ENCODE peak calls at places on chromosomes 16 and 17, in six cellular contexts. One of them, this sample, is unnamed.

GRCh38 chr17:43367588-43368242 is 31.1 kb upstream of the ARL4D start:
- DNase-seq in effector CD4-positive, alpha-beta T cell: no peak
- DNase-seq in GM04504: peak; percentile 74
- DNase-seq in mesendoderm: peak; percentile 96
- DNase-seq in NCI-H2107: peak; percentile 48
- DNase-seq in T-helper 1 cell: no peak
- DNase-seq in this sample: peak; percentile 84

GRCh38 chr17:66673668-66674276 is 161.1 kb upstream of the CACNG5 start:
- DNase-seq in effector CD4-positive, alpha-beta T cell: peak; percentile 30
- DNase-seq in GM04504: peak; percentile 44
- DNase-seq in mesendoderm: peak; percentile 88
- DNase-seq in NCI-H2107: peak; percentile 27
- DNase-seq in T-helper 1 cell: peak; percentile 39
- DNase-seq in this sample: peak; percentile 74

GRCh38 chr16:50038756-50039529 is 13.9 kb downstream of the CNEP1R1 start:
- DNase-seq in effector CD4-positive, alpha-beta T cell: no peak
- DNase-seq in GM04504: no peak
- DNase-seq in mesendoderm: peak; percentile 76
- DNase-seq in NCI-H2107: no peak
- DNase-seq in T-helper 1 cell: no peak
- DNase-seq in this sample: no peak

GRCh38 chr17:66533572-66533971 is 231.2 kb downstream of the PRKCA start:
- DNase-seq in effector CD4-positive, alpha-beta T cell: no peak
- DNase-seq in GM04504: no peak
- DNase-seq in mesendoderm: peak; percentile 84
- DNase-seq in NCI-H2107: no peak
- DNase-seq in T-helper 1 cell: no peak
- DNase-seq in this sample: no peak

GRCh38 chr17:83068641-83069570 is 10.5 kb upstream of the METRNL start:
- DNase-seq in effector CD4-positive, alpha-beta T cell: no peak
- DNase-seq in GM04504: no peak
- DNase-seq in mesendoderm: no peak
- DNase-seq in NCI-H2107: no peak
- DNase-seq in T-helper 1 cell: no peak
- DNase-seq in this sample: no peak

GRCh38 chr17:31092475-31093064 is 2.2 kb upstream of the NF1 start:
- DNase-seq in effector CD4-positive, alpha-beta T cell: no peak
- DNase-seq in GM04504: no peak
- DNase-seq in mesendoderm: peak; percentile 28
- DNase-seq in NCI-H2107: no peak
- DNase-seq in T-helper 1 cell: no peak
- DNase-seq in this sample: no peak

GRCh38 chr17:5049314-5049819 is 14.1 kb upstream of the SLC52A1 start:
- DNase-seq in effector CD4-positive, alpha-beta T cell: peak; percentile 65
- DNase-seq in GM04504: no peak
- DNase-seq in mesendoderm: no peak
- DNase-seq in NCI-H2107: no peak
- DNase-seq in T-helper 1 cell: peak; percentile 69
- DNase-seq in this sample: no peak

GRCh38 chr16:11152205-11152604 is 103.8 kb downstream of the SOCS1 start:
- DNase-seq in effector CD4-positive, alpha-beta T cell: no peak
- DNase-seq in GM04504: no peak
- DNase-seq in mesendoderm: no peak
- DNase-seq in NCI-H2107: no peak
- DNase-seq in T-helper 1 cell: no peak
- DNase-seq in this sample: no peak

GRCh38 chr17:14196337-14196997 is 40.2 kb downstream of the CDRT15 start:
- DNase-seq in effector CD4-positive, alpha-beta T cell: no peak
- DNase-seq in GM04504: no peak
- DNase-seq in mesendoderm: no peak
- DNase-seq in NCI-H2107: no peak
- DNase-seq in T-helper 1 cell: no peak
- DNase-seq in this sample: no peak

GRCh38 chr16:75471723-75472634 is 7.5 kb upstream of the TMEM170A start:
- DNase-seq in effector CD4-positive, alpha-beta T cell: no peak
- DNase-seq in GM04504: no peak
- DNase-seq in mesendoderm: peak; percentile 58
- DNase-seq in NCI-H2107: peak; percentile 46
- DNase-seq in T-helper 1 cell: no peak
- DNase-seq in this sample: peak; percentile 28

GRCh38 chr17:21283482-21284318 is 811 bp upstream of the MAP2K3 start:
- DNase-seq in effector CD4-positive, alpha-beta T cell: no peak
- DNase-seq in GM04504: no peak
- DNase-seq in mesendoderm: no peak
- DNase-seq in NCI-H2107: no peak
- DNase-seq in T-helper 1 cell: no peak
- DNase-seq in this sample: no peak

GRCh38 chr17:8225813-8226535 is 15.6 kb upstream of the AURKB start:
- DNase-seq in effector CD4-positive, alpha-beta T cell: peak; percentile 49
- DNase-seq in GM04504: no peak
- DNase-seq in mesendoderm: peak; percentile 84
- DNase-seq in NCI-H2107: no peak
- DNase-seq in T-helper 1 cell: peak; percentile 33
- DNase-seq in this sample: peak; percentile 84

This sample was measured in NCI-H510A treated with DMSO at 0.1 percent for 48 hours.